ENCODE peak calls at places on chromosome 2, in four cellular contexts. One of them, this sample, is unnamed.

GRCh38 chr2:109284816-109285215 is 155.8 kb downstream of the SH3RF3 start:
- DNase-seq in colonic mucosa: no peak
- DNase-seq in T-helper 2 cell: no peak
- DNase-seq in HCT116: no peak
- DNase-seq in this sample: no peak

GRCh38 chr2:45394216-45394615 is 216.9 kb downstream of the SRBD1 start:
- DNase-seq in T-helper 2 cell: no peak
- DNase-seq in colonic mucosa: no peak
- DNase-seq in HCT116: no peak
- DNase-seq in this sample: no peak

GRCh38 chr2:172226244-172227061 is 123.8 kb upstream of the DLX2 start:
- DNase-seq in T-helper 2 cell: no peak
- DNase-seq in HCT116: no peak
- DNase-seq in colonic mucosa: peak; percentile 83
- DNase-seq in this sample: peak; percentile 54

GRCh38 chr2:36088716-36089328 is 266.8 kb upstream of the CRIM1 start:
- DNase-seq in HCT116: no peak
- DNase-seq in T-helper 2 cell: no peak
- DNase-seq in colonic mucosa: no peak
- DNase-seq in this sample: no peak

GRCh38 chr2:118993392-118993752 is 51.4 kb downstream of the MARCO start:
- DNase-seq in T-helper 2 cell: no peak
- DNase-seq in HCT116: no peak
- DNase-seq in colonic mucosa: peak; percentile 9
- DNase-seq in this sample: no peak

GRCh38 chr2:43251171-43251731 is 24.8 kb upstream of the ZFP36L2 start:
- DNase-seq in colonic mucosa: no peak
- DNase-seq in T-helper 2 cell: no peak
- DNase-seq in HCT116: no peak
- DNase-seq in this sample: no peak

GRCh38 chr2:236592821-236593220 is 23.2 kb downstream of the ACKR3 start:
- DNase-seq in T-helper 2 cell: no peak
- DNase-seq in colonic mucosa: no peak
- DNase-seq in HCT116: no peak
- DNase-seq in this sample: no peak

GRCh38 chr2:235505210-235505741 is 11.4 kb downstream of the AGAP1 start:
- DNase-seq in HCT116: no peak
- DNase-seq in T-helper 2 cell: no peak
- DNase-seq in colonic mucosa: peak; percentile 77
- DNase-seq in this sample: peak; percentile 62

GRCh38 chr2:229851870-229852269 is 69.9 kb downstream of the TRIP12 start:
- DNase-seq in colonic mucosa: no peak
- DNase-seq in T-helper 2 cell: no peak
- DNase-seq in HCT116: no peak
- DNase-seq in this sample: no peak

GRCh38 chr2:7007846-7008741 is 90.9 kb downstream of the RNF144A start:
- DNase-seq in HCT116: no peak
- DNase-seq in colonic mucosa: peak; percentile 62
- DNase-seq in T-helper 2 cell: no peak
- DNase-seq in this sample: peak; percentile 91

GRCh38 chr2:54545700-54546450 is 89.7 kb downstream of the SPTBN1 start:
- DNase-seq in T-helper 2 cell: no peak
- DNase-seq in HCT116: no peak
- DNase-seq in colonic mucosa: no peak
- DNase-seq in this sample: no peak

GRCh38 chr2:10283106-10284062 is 19.3 kb upstream of the HPCAL1 start:
- DNase-seq in HCT116: peak; percentile 88
- DNase-seq in T-helper 2 cell: no peak
- DNase-seq in colonic mucosa: no peak
- DNase-seq in this sample: peak; percentile 82

GRCh38 chr2:190466819-190467444 is 58.8 kb downstream of the MFSD6 start:
- DNase-seq in HCT116: no peak
- DNase-seq in T-helper 2 cell: no peak
- DNase-seq in colonic mucosa: no peak
- DNase-seq in this sample: no peak

GRCh38 chr2:235255716-235256115 is 238.1 kb upstream of the AGAP1 start:
- DNase-seq in T-helper 2 cell: no peak
- DNase-seq in colonic mucosa: no peak
- DNase-seq in HCT116: no peak
- DNase-seq in this sample: no peak

GRCh38 chr2:119248311-119248710 is 24.7 kb downstream of the STEAP3 start:
- DNase-seq in colonic mucosa: no peak
- DNase-seq in HCT116: no peak
- DNase-seq in T-helper 2 cell: no peak
- DNase-seq in this sample: no peak

GRCh38 chr2:72166281-72166680 is 18.6 kb upstream of the CYP26B1 start:
- DNase-seq in T-helper 2 cell: no peak
- DNase-seq in HCT116: no peak
- DNase-seq in colonic mucosa: no peak
- DNase-seq in this sample: no peak

GRCh38 chr2:177380181-177380580 is 12.4 kb upstream of the AGPS start:
- DNase-seq in HCT116: no peak
- DNase-seq in T-helper 2 cell: no peak
- DNase-seq in colonic mucosa: no peak
- DNase-seq in this sample: no peak

GRCh38 chr2:162153608-162154224 is 1.7 kb upstream of the GCG start:
- DNase-seq in HCT116: peak; percentile 52
- DNase-seq in T-helper 2 cell: peak; percentile 27
- DNase-seq in colonic mucosa: peak; percentile 79
- DNase-seq in this sample: peak; percentile 44

GRCh38 chr2:239824051-239824694 is 201.0 kb downstream of the NDUFA10 start:
- DNase-seq in T-helper 2 cell: no peak
- DNase-seq in colonic mucosa: peak; percentile 18
- DNase-seq in HCT116: peak; percentile 85
- DNase-seq in this sample: peak; percentile 18

GRCh38 chr2:187382131-187382530 is 65.9 kb downstream of the CALCRL start:
- DNase-seq in colonic mucosa: no peak
- DNase-seq in T-helper 2 cell: no peak
- DNase-seq in HCT116: no peak
- DNase-seq in this sample: no peak

GRCh38 chr2:85956647-85957039 is 67.9 kb upstream of the ST3GAL5 start:
- DNase-seq in HCT116: no peak
- DNase-seq in colonic mucosa: no peak
- DNase-seq in T-helper 2 cell: no peak
- DNase-seq in this sample: no peak

GRCh38 chr2:230723363-230723762 is 10.7 kb downstream of the CAB39 start:
- DNase-seq in HCT116: no peak
- DNase-seq in T-helper 2 cell: no peak
- DNase-seq in colonic mucosa: no peak
- DNase-seq in this sample: no peak

GRCh38 chr2:177332041-177332991 is 60.3 kb upstream of the AGPS start:
- DNase-seq in colonic mucosa: peak; percentile 64
- DNase-seq in T-helper 2 cell: no peak
- DNase-seq in HCT116: peak; percentile 39
- DNase-seq in this sample: peak; percentile 67

GRCh38 chr2:46487667-46488333 is 8.4 kb downstream of the TMEM247 start:
- DNase-seq in HCT116: no peak
- DNase-seq in colonic mucosa: peak; percentile 52
- DNase-seq in T-helper 2 cell: no peak
- DNase-seq in this sample: peak; percentile 64

GRCh38 chr2:210072922-210073509 is 70.6 kb downstream of the RPE start:
- DNase-seq in T-helper 2 cell: no peak
- DNase-seq in HCT116: peak; percentile 35
- DNase-seq in colonic mucosa: no peak
- DNase-seq in this sample: peak; percentile 27

GRCh38 chr2:33238111-33238510 is 238.3 kb upstream of the RASGRP3 start:
- DNase-seq in HCT116: no peak
- DNase-seq in colonic mucosa: no peak
- DNase-seq in T-helper 2 cell: no peak
- DNase-seq in this sample: no peak

GRCh38 chr2:133641497-133641896 is 73.2 kb upstream of the NCKAP5 start:
- DNase-seq in colonic mucosa: peak; percentile 20
- DNase-seq in HCT116: peak; percentile 55
- DNase-seq in T-helper 2 cell: no peak
- DNase-seq in this sample: no peak

This sample was measured in K562.